ENCODE peak calls at places on chromosomes 1 and 21, in nine cellular contexts. O is A549; S is heart left ventricle; I is OCI-LY7; C is psoas muscle; M is colonic mucosa; K is fibroblast of lung; Z is CD8-positive, alpha-beta T cell; Q is body of pancreas. B is an unnamed sample.

GRCh38 chr1:10324627-10325026 is 74.2 kb upstream of the PGD start:
- DNase-seq in M (no peak), O (no peak), Q (no peak), I (no peak), Z (no peak), C (no peak), S (no peak), K (no peak), B (no peak)

GRCh38 chr21:37982496-37983318 is 66.5 kb upstream of the KCNJ6 start:
- DNase-seq in Q (no peak), Z (no peak), C (no peak), S (no peak), M (no peak), O (no peak), K (no peak), I (no peak), B (no peak)

GRCh38 chr1:16614361-16615252 is 1.2 kb upstream of the NBPF1 start:
- DNase-seq in M (peak; percentile 42), Z (no peak), S (peak; percentile 58), O (no peak), Q (peak; percentile 7), C (peak; percentile 54), K (no peak), I (no peak), B (peak; percentile 40)

GRCh38 chr21:15775981-15776380 is 46.2 kb downstream of the USP25 start:
- DNase-seq in Z (no peak), I (no peak), S (no peak), Q (no peak), O (no peak), C (no peak), M (no peak), K (peak; percentile 86), B (no peak)

GRCh38 chr1:175129997-175130648 is 62.5 kb downstream of the KIAA0040 start:
- DNase-seq in Z (no peak), O (no peak), Q (no peak), C (no peak), I (peak; percentile 27), K (peak; percentile 2), S (no peak), M (no peak), B (no peak)

GRCh38 chr21:15430577-15430976 is 299.2 kb upstream of the USP25 start:
- DNase-seq in S (no peak), Q (no peak), I (no peak), K (no peak), O (no peak), M (no peak), Z (no peak), C (no peak), B (no peak)

GRCh38 chr1:8463144-8463927 is 145.4 kb downstream of the SLC45A1 start:
- DNase-seq in C (no peak), S (no peak), Q (peak; percentile 61), O (no peak), K (peak; percentile 79), M (peak; percentile 62), Z (no peak), I (peak; percentile 42), B (peak; percentile 37)

GRCh38 chr1:159790237-159790917 is 9.6 kb downstream of the DUSP23 start:
- DNase-seq in C (no peak), M (no peak), Q (peak; percentile 33), K (no peak), Z (no peak), S (no peak), O (peak; percentile 36), I (peak; percentile 21), B (no peak)

GRCh38 chr1:20192871-20193411 is 6.6 kb upstream of the PLA2G2C start:
- DNase-seq in Z (no peak), I (no peak), S (no peak), K (no peak), Q (no peak), C (no peak), M (no peak), O (no peak), B (no peak)

GRCh38 chr1:25577151-25577920 is 33.9 kb downstream of the LDLRAP1 start:
- DNase-seq in M (no peak), O (no peak), S (no peak), K (no peak), Z (peak; percentile 39), C (no peak), Q (no peak), I (no peak), B (no peak)

GRCh38 chr1:8059161-8059622 is 33.1 kb upstream of the ERRFI1 start:
- DNase-seq in Q (no peak), S (no peak), M (no peak), Z (no peak), K (peak; percentile 82), I (no peak), O (no peak), C (no peak), B (no peak)

GRCh38 chr1:87539147-87539546 is 210.5 kb downstream of the LMO4 start:
- DNase-seq in S (no peak), O (no peak), I (no peak), Z (no peak), M (no peak), K (no peak), Q (no peak), C (no peak), B (no peak)

GRCh38 chr1:77866296-77866695 is 22.1 kb upstream of the NEXN start:
- DNase-seq in C (no peak), O (no peak), S (no peak), Z (no peak), I (no peak), Q (no peak), M (no peak), K (peak; percentile 43), B (no peak)

GRCh38 chr1:244027491-244027890 is 23.6 kb upstream of the ZBTB18 start:
- DNase-seq in Q (no peak), S (no peak), M (no peak), C (no peak), Z (no peak), O (no peak), K (no peak), I (no peak), B (no peak)

GRCh38 chr1:244030481-244031040 is 20.5 kb upstream of the ZBTB18 start:
- DNase-seq in Q (no peak), M (no peak), K (peak; percentile 17), S (no peak), C (no peak), O (no peak), I (no peak), Z (no peak), B (no peak)

GRCh38 chr1:244028701-244029100 is 22.4 kb upstream of the ZBTB18 start:
- DNase-seq in Q (no peak), O (no peak), K (peak; percentile 9), M (no peak), I (no peak), S (no peak), Z (no peak), C (no peak), B (no peak)

DNA sequence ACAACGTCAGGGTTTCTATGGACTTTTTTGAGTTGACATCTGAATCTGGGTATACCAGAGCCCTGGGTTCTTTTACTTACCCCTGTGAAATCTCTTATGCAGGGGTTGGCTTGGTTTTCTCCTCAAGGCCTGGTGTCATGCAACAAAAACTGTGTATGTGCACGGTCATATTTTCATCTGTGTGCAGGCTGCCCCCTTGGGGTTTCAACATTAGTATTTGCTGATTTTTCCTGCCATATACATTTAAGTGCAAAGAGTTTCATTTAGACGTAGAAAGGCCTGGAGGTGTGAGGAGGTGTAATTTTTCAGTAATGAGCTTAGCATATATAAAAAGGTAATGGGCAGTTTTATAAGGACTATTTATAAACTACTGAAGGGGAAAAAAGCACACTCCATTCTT is 21.9 kb upstream of the ZBTB18 start:
- DNase-seq in M (no peak), Q (no peak), I (no peak), S (no peak), K (no peak), O (no peak), C (no peak), Z (no peak), B (no peak)
- TF ChIP-seq CTCF in M (no peak), Q (no peak), I (peak; percentile 22), S (no peak), K (no peak), O (peak; percentile 28), C (no peak), Z (no peak), B (no peak)

GRCh38 chr1:29043270-29043971 is 80.3 kb downstream of the TMEM200B start:
- DNase-seq in Q (no peak), M (no peak), C (no peak), Z (no peak), I (no peak), S (no peak), O (no peak), K (no peak), B (no peak)
- H3K4me3 ChIP-seq in Q (no peak overlapping the region), M (no peak overlapping the region), C (no peak overlapping the region), Z (no peak overlapping the region), I (no peak overlapping the region), S (peak overlapping the region; percentile 10), O (no peak overlapping the region), K (no peak overlapping the region), B (no peak overlapping the region)

GRCh38 chr21:44005071-44005470 is 7.0 kb upstream of the TRAPPC10 start:
- DNase-seq in Z (no peak), O (no peak), I (no peak), K (no peak), S (no peak), Q (no peak), M (no peak), C (no peak), B (no peak)
- H3K27ac ChIP-seq in Z (no peak overlapping the region), O (peak overlapping the region; percentile 87), I (no peak overlapping the region), K (no peak overlapping the region), S (peak overlapping the region; percentile 72), Q (no peak overlapping the region), M (no peak overlapping the region), C (no peak overlapping the region), B (peak overlapping the region; percentile 54)

GRCh38 chr21:41678016-41678935 is 88.6 kb downstream of the RIPK4 start:
- DNase-seq in O (peak; percentile 94), K (peak; percentile 75), I (no peak), Z (no peak), C (no peak), S (no peak), Q (peak; percentile 95), M (peak; percentile 86), B (no peak)
- TF ChIP-seq CTCF in O (no peak), K (no peak), I (no peak), Z (no peak), C (no peak), S (no peak), Q (no peak), M (no peak), B (no peak)

B was measured in dorsolateral prefrontal cortex.